ENCODE peak calls at places on chromosomes 3 and 15, in eight cellular contexts. One of them, this sample, is unnamed.
A peak's percentile ranks its signal among the peaks of the same experiment; 100 is the strongest.

GRCh38 chr3:195774917-195775316 is 36.8 kb downstream of the MUC4 start:
- DNase-seq in fibroblast of lung: no peak
- DNase-seq in HL-60: no peak
- DNase-seq in GM23248: peak; percentile 61
- DNase-seq in AG09309: no peak
- DNase-seq in Caco-2: peak; percentile 60
- DNase-seq in heart right ventricle: peak; percentile 51
- DNase-seq in effector memory CD4-positive, alpha-beta T cell: no peak
- DNase-seq in this sample: peak; percentile 30

GRCh38 chr15:31328999-31329639 is 2.5 kb downstream of the KLF13 start:
- DNase-seq in HL-60: peak; percentile 42
- DNase-seq in heart right ventricle: no peak
- DNase-seq in Caco-2: peak; percentile 55
- DNase-seq in fibroblast of lung: no peak
- DNase-seq in GM23248: peak; percentile 30
- DNase-seq in effector memory CD4-positive, alpha-beta T cell: no peak
- DNase-seq in AG09309: no peak
- DNase-seq in this sample: no peak

GRCh38 chr15:41566121-41566885 is 7.3 kb downstream of the TYRO3 start:
- DNase-seq in AG09309: no peak
- DNase-seq in GM23248: peak; percentile 20
- DNase-seq in HL-60: no peak
- DNase-seq in fibroblast of lung: no peak
- DNase-seq in heart right ventricle: no peak
- DNase-seq in effector memory CD4-positive, alpha-beta T cell: no peak
- DNase-seq in Caco-2: no peak
- DNase-seq in this sample: no peak

GRCh38 chr3:184336484-184337230 is 743 bp upstream of the FAM131A start:
- DNase-seq in Caco-2: no peak
- DNase-seq in fibroblast of lung: peak; percentile 68
- DNase-seq in AG09309: no peak
- DNase-seq in heart right ventricle: no peak
- DNase-seq in effector memory CD4-positive, alpha-beta T cell: no peak
- DNase-seq in HL-60: no peak
- DNase-seq in GM23248: peak; percentile 78
- DNase-seq in this sample: peak; percentile 60

GRCh38 chr3:181278468-181279238 is 289.1 kb upstream of the DNAJC19 start:
- DNase-seq in fibroblast of lung: no peak
- DNase-seq in heart right ventricle: no peak
- DNase-seq in Caco-2: no peak
- DNase-seq in AG09309: no peak
- DNase-seq in HL-60: no peak
- DNase-seq in effector memory CD4-positive, alpha-beta T cell: no peak
- DNase-seq in GM23248: no peak
- DNase-seq in this sample: no peak

GRCh38 chr15:68578960-68579935 is at the start of gene CORO2B:
- DNase-seq in HL-60: no peak
- DNase-seq in fibroblast of lung: peak; percentile 63
- DNase-seq in effector memory CD4-positive, alpha-beta T cell: no peak
- DNase-seq in heart right ventricle: peak; percentile 63
- DNase-seq in GM23248: peak; percentile 65
- DNase-seq in AG09309: no peak
- DNase-seq in Caco-2: peak; percentile 18
- DNase-seq in this sample: no peak

GRCh38 chr3:197023241-197023997 is 6.2 kb downstream of the MELTF start:
- DNase-seq in Caco-2: no peak
- DNase-seq in GM23248: no peak
- DNase-seq in fibroblast of lung: no peak
- DNase-seq in heart right ventricle: no peak
- DNase-seq in HL-60: no peak
- DNase-seq in effector memory CD4-positive, alpha-beta T cell: no peak
- DNase-seq in AG09309: no peak
- DNase-seq in this sample: no peak

GRCh38 chr3:42056840-42057239 is 34.3 kb upstream of the TRAK1 start:
- DNase-seq in HL-60: no peak
- DNase-seq in AG09309: no peak
- DNase-seq in effector memory CD4-positive, alpha-beta T cell: no peak
- DNase-seq in GM23248: no peak
- DNase-seq in fibroblast of lung: no peak
- DNase-seq in Caco-2: no peak
- DNase-seq in heart right ventricle: no peak
- DNase-seq in this sample: no peak

GRCh38 chr3:143354342-143354741 is 234.8 kb downstream of the CHST2 start:
- DNase-seq in fibroblast of lung: no peak
- DNase-seq in heart right ventricle: no peak
- DNase-seq in Caco-2: no peak
- DNase-seq in GM23248: no peak
- DNase-seq in AG09309: no peak
- DNase-seq in effector memory CD4-positive, alpha-beta T cell: no peak
- DNase-seq in HL-60: no peak
- DNase-seq in this sample: no peak

GRCh38 chr3:150222190-150222548 is 185.9 kb upstream of the TSC22D2 start:
- DNase-seq in AG09309: no peak
- DNase-seq in GM23248: no peak
- DNase-seq in heart right ventricle: no peak
- DNase-seq in fibroblast of lung: no peak
- DNase-seq in Caco-2: no peak
- DNase-seq in HL-60: no peak
- DNase-seq in effector memory CD4-positive, alpha-beta T cell: no peak
- DNase-seq in this sample: no peak
- H3K4me3 ChIP-seq in AG09309: no peak overlapping the region
- H3K4me3 ChIP-seq in GM23248: no peak overlapping the region
- H3K4me3 ChIP-seq in heart right ventricle: no peak overlapping the region
- H3K4me3 ChIP-seq in fibroblast of lung: no peak overlapping the region
- H3K4me3 ChIP-seq in Caco-2: no peak overlapping the region
- H3K4me3 ChIP-seq in HL-60: no peak overlapping the region
- H3K4me3 ChIP-seq in effector memory CD4-positive, alpha-beta T cell: no peak overlapping the region
- H3K4me3 ChIP-seq in this sample: no peak overlapping the region

GRCh38 chr3:118137783-118138182 is 896.9 kb downstream of the IGSF11 start:
- DNase-seq in Caco-2: no peak
- DNase-seq in HL-60: no peak
- DNase-seq in AG09309: no peak
- DNase-seq in heart right ventricle: no peak
- DNase-seq in effector memory CD4-positive, alpha-beta T cell: no peak
- DNase-seq in GM23248: no peak
- DNase-seq in fibroblast of lung: no peak
- DNase-seq in this sample: no peak
- H3K4me3 ChIP-seq in Caco-2: no peak overlapping the region
- H3K4me3 ChIP-seq in HL-60: no peak overlapping the region
- H3K4me3 ChIP-seq in AG09309: no peak overlapping the region
- H3K4me3 ChIP-seq in heart right ventricle: no peak overlapping the region
- H3K4me3 ChIP-seq in effector memory CD4-positive, alpha-beta T cell: no peak overlapping the region
- H3K4me3 ChIP-seq in GM23248: no peak overlapping the region
- H3K4me3 ChIP-seq in fibroblast of lung: no peak overlapping the region
- H3K4me3 ChIP-seq in this sample: no peak overlapping the region

GRCh38 chr3:52227766-52228165 is 2.3 kb upstream of the TLR9 start:
- DNase-seq in effector memory CD4-positive, alpha-beta T cell: no peak
- DNase-seq in heart right ventricle: no peak
- DNase-seq in GM23248: no peak
- DNase-seq in HL-60: no peak
- DNase-seq in fibroblast of lung: no peak
- DNase-seq in Caco-2: no peak
- DNase-seq in AG09309: no peak
- DNase-seq in this sample: no peak
- H3K4me3 ChIP-seq in effector memory CD4-positive, alpha-beta T cell: no peak overlapping the region
- H3K4me3 ChIP-seq in heart right ventricle: no peak overlapping the region
- H3K4me3 ChIP-seq in GM23248: no peak overlapping the region
- H3K4me3 ChIP-seq in HL-60: no peak overlapping the region
- H3K4me3 ChIP-seq in fibroblast of lung: no peak overlapping the region
- H3K4me3 ChIP-seq in Caco-2: no peak overlapping the region
- H3K4me3 ChIP-seq in AG09309: no peak overlapping the region
- H3K4me3 ChIP-seq in this sample: no peak overlapping the region

GRCh38 chr15:70334286-70334685 is 236.6 kb upstream of the TLE3 start:
- DNase-seq in fibroblast of lung: no peak
- DNase-seq in Caco-2: no peak
- DNase-seq in effector memory CD4-positive, alpha-beta T cell: no peak
- DNase-seq in GM23248: no peak
- DNase-seq in heart right ventricle: no peak
- DNase-seq in AG09309: no peak
- DNase-seq in HL-60: no peak
- DNase-seq in this sample: no peak
- H3K4me3 ChIP-seq in fibroblast of lung: no peak overlapping the region
- H3K4me3 ChIP-seq in Caco-2: no peak overlapping the region
- H3K4me3 ChIP-seq in effector memory CD4-positive, alpha-beta T cell: no peak overlapping the region
- H3K4me3 ChIP-seq in GM23248: no peak overlapping the region
- H3K4me3 ChIP-seq in heart right ventricle: no peak overlapping the region
- H3K4me3 ChIP-seq in AG09309: no peak overlapping the region
- H3K4me3 ChIP-seq in HL-60: no peak overlapping the region
- H3K4me3 ChIP-seq in this sample: no peak overlapping the region

GRCh38 chr3:128430731-128431130 is 36.0 kb downstream of the DNAJB8 start:
- DNase-seq in fibroblast of lung: no peak
- DNase-seq in effector memory CD4-positive, alpha-beta T cell: no peak
- DNase-seq in Caco-2: no peak
- DNase-seq in HL-60: no peak
- DNase-seq in GM23248: no peak
- DNase-seq in AG09309: no peak
- DNase-seq in heart right ventricle: no peak
- DNase-seq in this sample: no peak

GRCh38 chr3:128431803-128432300 is 34.8 kb downstream of the DNAJB8 start:
- DNase-seq in AG09309: no peak
- DNase-seq in HL-60: no peak
- DNase-seq in effector memory CD4-positive, alpha-beta T cell: no peak
- DNase-seq in Caco-2: no peak
- DNase-seq in GM23248: no peak
- DNase-seq in heart right ventricle: no peak
- DNase-seq in fibroblast of lung: no peak
- DNase-seq in this sample: no peak

GRCh38 chr3:128432898-128433629 is 33.6 kb downstream of the DNAJB8 start:
- DNase-seq in fibroblast of lung: no peak
- DNase-seq in effector memory CD4-positive, alpha-beta T cell: no peak
- DNase-seq in HL-60: no peak
- DNase-seq in Caco-2: peak; percentile 60
- DNase-seq in AG09309: no peak
- DNase-seq in GM23248: peak; percentile 42
- DNase-seq in heart right ventricle: no peak
- DNase-seq in this sample: no peak

GRCh38 chr3:128433630-128434185 is 33.0 kb downstream of the DNAJB8 start:
- DNase-seq in AG09309: no peak
- DNase-seq in GM23248: peak; percentile 39
- DNase-seq in heart right ventricle: no peak
- DNase-seq in effector memory CD4-positive, alpha-beta T cell: no peak
- DNase-seq in Caco-2: peak; percentile 77
- DNase-seq in HL-60: no peak
- DNase-seq in fibroblast of lung: no peak
- DNase-seq in this sample: no peak

DNA sequence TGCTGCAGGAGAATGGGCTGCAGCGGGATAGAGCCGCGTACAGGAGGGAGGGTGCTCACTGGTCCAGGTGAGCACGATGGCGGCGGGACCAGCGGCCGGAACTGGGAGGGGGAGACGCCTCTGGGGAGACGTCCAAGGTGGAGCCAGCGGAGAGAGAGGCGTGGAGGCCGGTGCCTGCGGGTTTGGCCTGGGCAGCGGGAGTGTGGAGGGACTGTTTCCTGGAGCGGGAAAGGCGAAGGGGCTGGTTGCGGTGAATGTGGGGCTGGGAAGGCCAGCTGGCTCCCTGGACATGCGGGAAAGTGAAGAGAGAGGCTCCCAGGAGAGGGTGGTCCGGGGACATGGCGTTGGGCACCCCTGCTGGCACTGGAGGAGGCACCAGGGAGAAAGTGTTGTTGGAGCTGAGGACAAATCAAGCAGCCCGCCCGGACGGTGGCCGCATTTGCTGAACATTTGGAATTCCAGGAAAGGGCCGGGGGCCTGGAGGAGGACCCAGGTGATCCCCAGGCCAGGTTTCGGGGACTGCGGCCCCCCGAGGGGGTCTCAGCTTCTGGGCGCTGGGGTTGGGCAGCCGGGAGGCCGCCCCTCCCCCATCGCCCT is 34.3 kb downstream of the DNAJB8 start:
- DNase-seq in HL-60: no peak
- DNase-seq in AG09309: no peak
- DNase-seq in effector memory CD4-positive, alpha-beta T cell: no peak
- DNase-seq in heart right ventricle: no peak
- DNase-seq in GM23248: no peak
- DNase-seq in Caco-2: peak; percentile 30
- DNase-seq in fibroblast of lung: no peak
- DNase-seq in this sample: no peak
- H3K4me3 ChIP-seq in HL-60: no peak overlapping the region
- H3K4me3 ChIP-seq in AG09309: no peak overlapping the region
- H3K4me3 ChIP-seq in effector memory CD4-positive, alpha-beta T cell: no peak overlapping the region
- H3K4me3 ChIP-seq in heart right ventricle: peak overlapping the region; percentile 41
- H3K4me3 ChIP-seq in GM23248: peak overlapping the region; percentile 35
- H3K4me3 ChIP-seq in Caco-2: peak overlapping the region; percentile 39
- H3K4me3 ChIP-seq in fibroblast of lung: peak overlapping the region; percentile 2
- H3K4me3 ChIP-seq in this sample: peak overlapping the region; percentile 40

DNA sequence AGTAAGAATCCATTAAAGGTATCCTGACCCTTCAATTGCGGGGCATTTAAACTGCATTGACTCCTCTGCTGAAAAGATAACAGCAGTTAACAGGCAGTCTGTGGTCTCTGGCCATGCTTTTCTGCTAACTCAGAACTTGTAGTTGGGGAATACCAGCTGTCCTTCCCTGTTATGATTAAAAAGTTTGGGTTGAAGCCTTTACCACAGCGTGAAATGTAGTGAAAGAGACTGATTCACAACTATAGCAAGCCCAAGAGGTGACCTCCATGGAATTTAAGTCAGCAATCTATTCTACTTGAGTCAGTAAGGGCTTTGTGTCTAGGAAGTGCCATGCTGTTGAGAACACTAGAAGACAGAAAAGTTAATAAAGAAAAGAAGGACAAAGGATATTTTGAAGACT is 1037.3 kb downstream of the SI start:
- DNase-seq in GM23248: no peak
- DNase-seq in fibroblast of lung: peak; percentile 1
- DNase-seq in Caco-2: no peak
- DNase-seq in effector memory CD4-positive, alpha-beta T cell: no peak
- DNase-seq in HL-60: no peak
- DNase-seq in AG09309: no peak
- DNase-seq in heart right ventricle: no peak
- DNase-seq in this sample: no peak
- H3K4me3 ChIP-seq in GM23248: no peak overlapping the region
- H3K4me3 ChIP-seq in fibroblast of lung: no peak overlapping the region
- H3K4me3 ChIP-seq in Caco-2: no peak overlapping the region
- H3K4me3 ChIP-seq in effector memory CD4-positive, alpha-beta T cell: no peak overlapping the region
- H3K4me3 ChIP-seq in HL-60: no peak overlapping the region
- H3K4me3 ChIP-seq in AG09309: no peak overlapping the region
- H3K4me3 ChIP-seq in heart right ventricle: no peak overlapping the region
- H3K4me3 ChIP-seq in this sample: no peak overlapping the region

GRCh38 chr3:112319516-112320276 is 13.3 kb upstream of the CD200 start:
- DNase-seq in HL-60: no peak
- DNase-seq in Caco-2: no peak
- DNase-seq in heart right ventricle: no peak
- DNase-seq in fibroblast of lung: peak; percentile 20
- DNase-seq in AG09309: no peak
- DNase-seq in GM23248: no peak
- DNase-seq in effector memory CD4-positive, alpha-beta T cell: no peak
- DNase-seq in this sample: no peak

GRCh38 chr3:112320698-112321097 is 12.3 kb upstream of the CD200 start:
- DNase-seq in HL-60: no peak
- DNase-seq in Caco-2: no peak
- DNase-seq in AG09309: no peak
- DNase-seq in GM23248: no peak
- DNase-seq in effector memory CD4-positive, alpha-beta T cell: no peak
- DNase-seq in fibroblast of lung: no peak
- DNase-seq in heart right ventricle: no peak
- DNase-seq in this sample: no peak

GRCh38 chr3:112327371-112327951 is 5.5 kb upstream of the CD200 start:
- DNase-seq in HL-60: peak; percentile 35
- DNase-seq in Caco-2: peak; percentile 66
- DNase-seq in GM23248: peak; percentile 75
- DNase-seq in fibroblast of lung: peak; percentile 53
- DNase-seq in effector memory CD4-positive, alpha-beta T cell: peak; percentile 9
- DNase-seq in AG09309: peak; percentile 21
- DNase-seq in heart right ventricle: no peak
- DNase-seq in this sample: no peak

GRCh38 chr3:112321867-112322652 is 10.9 kb upstream of the CD200 start:
- DNase-seq in effector memory CD4-positive, alpha-beta T cell: no peak
- DNase-seq in Caco-2: peak; percentile 84
- DNase-seq in GM23248: no peak
- DNase-seq in fibroblast of lung: no peak
- DNase-seq in heart right ventricle: no peak
- DNase-seq in HL-60: no peak
- DNase-seq in AG09309: no peak
- DNase-seq in this sample: no peak
- H3K4me3 ChIP-seq in effector memory CD4-positive, alpha-beta T cell: no peak overlapping the region
- H3K4me3 ChIP-seq in Caco-2: peak overlapping the region; percentile 36
- H3K4me3 ChIP-seq in GM23248: no peak overlapping the region
- H3K4me3 ChIP-seq in fibroblast of lung: no peak overlapping the region
- H3K4me3 ChIP-seq in heart right ventricle: no peak overlapping the region
- H3K4me3 ChIP-seq in HL-60: no peak overlapping the region
- H3K4me3 ChIP-seq in AG09309: no peak overlapping the region
- H3K4me3 ChIP-seq in this sample: no peak overlapping the region